ENCODE peak calls at places on chromosomes 5 and 9, in ten cellular contexts. X, G, L, N, U, Y, W, T, Q and D are unnamed samples.

GRCh38 chr5:151646334-151646733 is 40.4 kb downstream of the SPARC start:
- DNase-seq in X (no peak), G (no peak), L (no peak), N (no peak), U (no peak), Y (no peak), W (no peak), T (no peak), Q (no peak), D (no peak)

GRCh38 chr5:36177715-36178556 is 26.0 kb downstream of the SKP2 start:
- DNase-seq in X (peak), G (no peak), L (no peak), N (no peak), U (no peak), Y (peak), W (no peak), T (peak), Q (peak), D (peak)

GRCh38 chr5:16855475-16855874 is 80.6 kb downstream of the MYO10 start:
- DNase-seq in X (peak), G (peak), L (no peak), N (no peak), U (no peak), Y (no peak), W (no peak), T (no peak), Q (peak), D (peak)

GRCh38 chr9:89597711-89598707 is 6.8 kb upstream of the GADD45G start:
- DNase-seq in X (peak), G (peak), L (no peak), N (peak), U (no peak), Y (peak), W (no peak), T (peak), Q (peak), D (peak)

GRCh38 chr5:72204946-72205345 is 97.7 kb downstream of the MAP1B start:
- DNase-seq in X (peak), G (no peak), L (no peak), N (no peak), U (no peak), Y (no peak), W (no peak), T (no peak), Q (peak), D (no peak)

GRCh38 chr9:36316049-36316448 is 57.8 kb upstream of the GNE start:
- DNase-seq in X (no peak), G (no peak), L (no peak), N (no peak), U (no peak), Y (no peak), W (no peak), T (no peak), Q (no peak), D (no peak)

GRCh38 chr5:157283434-157283833 is 17.5 kb downstream of the CYFIP2 start:
- DNase-seq in X (no peak), G (no peak), L (no peak), N (no peak), U (peak), Y (no peak), W (no peak), T (no peak), Q (no peak), D (no peak)

GRCh38 chr5:154421868-154422267 is 23.9 kb upstream of the SAP30L start:
- DNase-seq in X (peak), G (no peak), L (no peak), N (peak), U (no peak), Y (peak), W (no peak), T (no peak), Q (peak), D (peak)

GRCh38 chr5:81776258-81776657 is 25.4 kb upstream of the SSBP2 start:
- DNase-seq in X (no peak), G (no peak), L (no peak), N (no peak), U (no peak), Y (no peak), W (no peak), T (no peak), Q (no peak), D (no peak)

GRCh38 chr5:131795879-131796792 is 681 bp downstream of the FNIP1 start:
- DNase-seq in X (peak), G (peak), L (peak), N (peak), U (peak), Y (peak), W (peak), T (peak), Q (peak), D (peak)

GRCh38 chr5:2183154-2184023 is 300.7 kb upstream of the IRX4 start:
- DNase-seq in X (no peak), G (no peak), L (no peak), N (no peak), U (no peak), Y (peak), W (no peak), T (no peak), Q (no peak), D (no peak)

GRCh38 chr5:181188700-181189362 is 16.2 kb downstream of the TRIM7 start:
- DNase-seq in X (peak), G (peak), L (no peak), N (no peak), U (no peak), Y (peak), W (peak), T (no peak), Q (peak), D (peak)

GRCh38 chr5:126852104-126852531 is 75.2 kb downstream of the LMNB1 start:
- DNase-seq in X (no peak), G (no peak), L (no peak), N (peak), U (no peak), Y (no peak), W (no peak), T (no peak), Q (peak), D (no peak)

GRCh38 chr5:134647750-134648424 is 698 bp upstream of the SEC24A start:
- DNase-seq in X (peak), G (no peak), L (no peak), N (peak), U (no peak), Y (peak), W (no peak), T (no peak), Q (peak), D (peak)